ENCODE peak calls at places on chromosomes 16 and 17, in ten cellular contexts. One of them, this sample, is unnamed.

GRCh38 chr17:63881935-63882601 is at the start of gene GH2:
- DNase-seq in activated CD4-positive, alpha-beta T cell treated with anti-CD3 and anti-CD28 coated beads for 24 hours: peak
- DNase-seq in amniotic stem cell: no peak
- DNase-seq in fibroblast of the conjunctiva: no peak
- DNase-seq in lung: peak
- DNase-seq in activated T-cell treated with anti-CD3 and anti-CD28 coated beads, Interleukin-2, amount 50 U/mL, for 24 hours: peak
- DNase-seq in CD8-positive, alpha-beta memory T cell: peak
- DNase-seq in NCI-H460: peak
- DNase-seq in hypothalamus: no peak
- DNase-seq in HS-5: no peak
- DNase-seq in this sample: peak

GRCh38 chr17:45923511-45924268 is 29.3 kb downstream of the MAPT start:
- DNase-seq in activated T-cell treated with anti-CD3 and anti-CD28 coated beads, Interleukin-2, amount 50 U/mL, for 24 hours: no peak
- DNase-seq in activated CD4-positive, alpha-beta T cell treated with anti-CD3 and anti-CD28 coated beads for 24 hours: no peak
- DNase-seq in NCI-H460: no peak
- DNase-seq in CD8-positive, alpha-beta memory T cell: no peak
- DNase-seq in lung: no peak
- DNase-seq in hypothalamus: no peak
- DNase-seq in HS-5: no peak
- DNase-seq in fibroblast of the conjunctiva: peak
- DNase-seq in amniotic stem cell: no peak
- DNase-seq in this sample: no peak

GRCh38 chr16:16828913-16829398 is 450.0 kb downstream of the NPIPA7 start:
- DNase-seq in CD8-positive, alpha-beta memory T cell: no peak
- DNase-seq in hypothalamus: no peak
- DNase-seq in lung: no peak
- DNase-seq in amniotic stem cell: no peak
- DNase-seq in fibroblast of the conjunctiva: no peak
- DNase-seq in activated CD4-positive, alpha-beta T cell treated with anti-CD3 and anti-CD28 coated beads for 24 hours: no peak
- DNase-seq in activated T-cell treated with anti-CD3 and anti-CD28 coated beads, Interleukin-2, amount 50 U/mL, for 24 hours: no peak
- DNase-seq in NCI-H460: no peak
- DNase-seq in HS-5: no peak
- DNase-seq in this sample: no peak

GRCh38 chr16:3640632-3641501 is 13.6 kb upstream of the DNASE1 start:
- DNase-seq in activated CD4-positive, alpha-beta T cell treated with anti-CD3 and anti-CD28 coated beads for 24 hours: no peak
- DNase-seq in lung: no peak
- DNase-seq in activated T-cell treated with anti-CD3 and anti-CD28 coated beads, Interleukin-2, amount 50 U/mL, for 24 hours: no peak
- DNase-seq in NCI-H460: no peak
- DNase-seq in CD8-positive, alpha-beta memory T cell: no peak
- DNase-seq in HS-5: no peak
- DNase-seq in hypothalamus: no peak
- DNase-seq in amniotic stem cell: no peak
- DNase-seq in fibroblast of the conjunctiva: no peak
- DNase-seq in this sample: no peak

GRCh38 chr17:49457564-49458535 is 37.2 kb upstream of the NGFR start:
- DNase-seq in HS-5: no peak
- DNase-seq in CD8-positive, alpha-beta memory T cell: no peak
- DNase-seq in lung: no peak
- DNase-seq in hypothalamus: no peak
- DNase-seq in fibroblast of the conjunctiva: no peak
- DNase-seq in activated CD4-positive, alpha-beta T cell treated with anti-CD3 and anti-CD28 coated beads for 24 hours: no peak
- DNase-seq in activated T-cell treated with anti-CD3 and anti-CD28 coated beads, Interleukin-2, amount 50 U/mL, for 24 hours: no peak
- DNase-seq in NCI-H460: no peak
- DNase-seq in amniotic stem cell: no peak
- DNase-seq in this sample: no peak

GRCh38 chr17:37790153-37790552 is 45.3 kb upstream of the HNF1B start:
- DNase-seq in hypothalamus: no peak
- DNase-seq in fibroblast of the conjunctiva: no peak
- DNase-seq in NCI-H460: no peak
- DNase-seq in amniotic stem cell: no peak
- DNase-seq in HS-5: no peak
- DNase-seq in lung: no peak
- DNase-seq in activated T-cell treated with anti-CD3 and anti-CD28 coated beads, Interleukin-2, amount 50 U/mL, for 24 hours: no peak
- DNase-seq in CD8-positive, alpha-beta memory T cell: no peak
- DNase-seq in activated CD4-positive, alpha-beta T cell treated with anti-CD3 and anti-CD28 coated beads for 24 hours: no peak
- DNase-seq in this sample: no peak

GRCh38 chr16:27475561-27475960 is 73.6 kb downstream of the IL21R start:
- DNase-seq in activated T-cell treated with anti-CD3 and anti-CD28 coated beads, Interleukin-2, amount 50 U/mL, for 24 hours: no peak
- DNase-seq in HS-5: peak
- DNase-seq in amniotic stem cell: peak
- DNase-seq in CD8-positive, alpha-beta memory T cell: no peak
- DNase-seq in lung: no peak
- DNase-seq in NCI-H460: no peak
- DNase-seq in hypothalamus: no peak
- DNase-seq in activated CD4-positive, alpha-beta T cell treated with anti-CD3 and anti-CD28 coated beads for 24 hours: no peak
- DNase-seq in fibroblast of the conjunctiva: no peak
- DNase-seq in this sample: peak

GRCh38 chr17:47604268-47604927 is 45.3 kb upstream of the KPNB1 start:
- DNase-seq in NCI-H460: no peak
- DNase-seq in lung: no peak
- DNase-seq in amniotic stem cell: no peak
- DNase-seq in activated CD4-positive, alpha-beta T cell treated with anti-CD3 and anti-CD28 coated beads for 24 hours: no peak
- DNase-seq in CD8-positive, alpha-beta memory T cell: no peak
- DNase-seq in activated T-cell treated with anti-CD3 and anti-CD28 coated beads, Interleukin-2, amount 50 U/mL, for 24 hours: no peak
- DNase-seq in fibroblast of the conjunctiva: peak
- DNase-seq in hypothalamus: no peak
- DNase-seq in HS-5: no peak
- DNase-seq in this sample: no peak

This sample was measured in SJSA1.